ENCODE peak calls at places on chromosomes 1 and 21, in nine cellular contexts. G is psoas muscle; I is activated naive CD8-positive, alpha-beta T cell treated with anti-CD3 and anti-CD28 coated beads, Interleukin-2, amount 50 U/mL, for 24 hours; U is HCT116; Q is RWPE2; K is Right ventricle myocardium superior; Z is esophagus mucosa; B is stimulated activated memory B cell treated with anti-CD40 and anti-IgM and Interleukin-4, amounts not matched to agents 10 μg/mL and 1 μg/mL and 100 μg/mL, for 72 hours; N is activated CD4-positive, alpha-beta T cell treated with anti-CD3 and anti-CD28 coated beads for 36 hours. J is an unnamed sample.

GRCh38 chr1:73637275-73637674 is 560.7 kb downstream of the LRRIQ3 start:
- ATAC-seq in Z (no peak), Q (no peak), I (no peak), G (no peak), N (no peak), B (no peak), K (no peak), U (no peak), J (no peak)

GRCh38 chr21:14414932-14415508 is 32.1 kb upstream of the HSPA13 start:
- ATAC-seq in Q (no peak), G (no peak), N (no peak), I (no peak), B (no peak), K (no peak), U (no peak), Z (no peak), J (no peak)

GRCh38 chr1:77642196-77642595 is 40.3 kb downstream of the ZZZ3 start:
- ATAC-seq in Z (no peak), I (no peak), N (no peak), B (no peak), U (no peak), Q (no peak), G (no peak), K (no peak), J (no peak)

GRCh38 chr1:160622885-160623633 is 23.8 kb downstream of the SLAMF1 start:
- ATAC-seq in G (no peak), Q (no peak), U (no peak), I (peak; percentile 80), N (peak; percentile 62), B (peak; percentile 67), K (no peak), Z (peak; percentile 34), J (no peak)

GRCh38 chr1:18805925-18806849 is 53.3 kb downstream of the TAS1R2 start:
- ATAC-seq in Q (peak; percentile 38), G (peak; percentile 68), N (no peak), B (no peak), K (no peak), Z (no peak), U (peak; percentile 55), I (no peak), J (no peak)

GRCh38 chr1:212586429-212587303 is 21.9 kb upstream of the ATF3 start:
- ATAC-seq in B (peak; percentile 94), G (no peak), U (no peak), I (no peak), K (no peak), Z (no peak), Q (no peak), N (no peak), J (no peak)

GRCh38 chr1:232378266-232379041 is 251.5 kb downstream of the SIPA1L2 start:
- ATAC-seq in Z (peak; percentile 32), G (no peak), Q (no peak), B (no peak), U (no peak), N (no peak), I (no peak), K (peak; percentile 70), J (no peak)

GRCh38 chr1:21592086-21592865 is 76.9 kb downstream of the RAP1GAP start:
- ATAC-seq in G (no peak), N (no peak), I (no peak), B (no peak), Z (no peak), U (no peak), Q (no peak), K (no peak), J (no peak)

GRCh38 chr21:44294391-44295162 is 5.3 kb upstream of the PFKL start:
- ATAC-seq in Q (no peak), B (no peak), K (peak; percentile 55), G (no peak), I (no peak), Z (no peak), U (no peak), N (no peak), J (peak; percentile 20)

GRCh38 chr1:11169202-11169601 is 20.0 kb upstream of the ANGPTL7 start:
- ATAC-seq in G (no peak), N (no peak), Z (no peak), Q (no peak), B (no peak), U (no peak), I (no peak), K (no peak), J (no peak)

GRCh38 chr1:1438531-1439381 is 3.3 kb downstream of the VWA1 start:
- ATAC-seq in K (no peak), B (no peak), Z (no peak), U (no peak), N (no peak), Q (no peak), I (no peak), G (no peak), J (no peak)

GRCh38 chr21:42782723-42783247 is 96.6 kb downstream of the WDR4 start:
- ATAC-seq in Z (no peak), B (no peak), G (no peak), U (no peak), N (no peak), Q (no peak), K (no peak), I (no peak), J (no peak)

GRCh38 chr1:27203946-27204345 is 30.5 kb upstream of the WDTC1 start:
- ATAC-seq in Q (no peak), G (no peak), I (no peak), U (no peak), K (no peak), N (no peak), Z (no peak), B (no peak), J (no peak)

J was measured in gastroesophageal sphincter.